ENCODE peak calls at places on chromosomes 13 and 19, in seven cellular contexts. One of them, this sample, is unnamed.
A peak's percentile ranks its signal among the peaks of the same experiment; 100 is the strongest.

GRCh38 chr19:38849746-38850230 is at the start of gene HNRNPL:
- DNase-seq in astrocyte of the spinal cord: no peak
- DNase-seq in mammary epithelial cell: no peak
- DNase-seq in T-helper 2 cell: peak; percentile 99
- DNase-seq in COR-L47: no peak
- DNase-seq in T-helper 1 cell: peak; percentile 99
- DNase-seq in NCI-H82: no peak
- DNase-seq in this sample: no peak

GRCh38 chr13:105343134-105343806 is 1192.2 kb downstream of the EFNB2 start:
- DNase-seq in mammary epithelial cell: no peak
- DNase-seq in T-helper 2 cell: no peak
- DNase-seq in T-helper 1 cell: no peak
- DNase-seq in COR-L47: no peak
- DNase-seq in NCI-H82: no peak
- DNase-seq in astrocyte of the spinal cord: peak; percentile 70
- DNase-seq in this sample: no peak

GRCh38 chr19:47226426-47227346 is 4.3 kb downstream of the BBC3 start:
- DNase-seq in mammary epithelial cell: peak; percentile 50
- DNase-seq in COR-L47: peak; percentile 74
- DNase-seq in astrocyte of the spinal cord: peak; percentile 49
- DNase-seq in NCI-H82: peak; percentile 61
- DNase-seq in T-helper 2 cell: no peak
- DNase-seq in T-helper 1 cell: no peak
- DNase-seq in this sample: peak; percentile 92

GRCh38 chr19:50003810-50004419 is 21.3 kb downstream of the VRK3 start:
- DNase-seq in T-helper 2 cell: no peak
- DNase-seq in T-helper 1 cell: no peak
- DNase-seq in COR-L47: no peak
- DNase-seq in NCI-H82: no peak
- DNase-seq in astrocyte of the spinal cord: peak; percentile 91
- DNase-seq in mammary epithelial cell: peak; percentile 92
- DNase-seq in this sample: peak; percentile 65

GRCh38 chr19:45488708-45489107 is 8.1 kb downstream of the RTN2 start:
- DNase-seq in mammary epithelial cell: no peak
- DNase-seq in NCI-H82: no peak
- DNase-seq in T-helper 1 cell: no peak
- DNase-seq in T-helper 2 cell: no peak
- DNase-seq in astrocyte of the spinal cord: no peak
- DNase-seq in COR-L47: no peak
- DNase-seq in this sample: no peak

GRCh38 chr19:7515471-7516226 is at the start of gene ZNF358:
- DNase-seq in T-helper 2 cell: no peak
- DNase-seq in COR-L47: peak; percentile 72
- DNase-seq in mammary epithelial cell: no peak
- DNase-seq in T-helper 1 cell: no peak
- DNase-seq in NCI-H82: peak; percentile 78
- DNase-seq in astrocyte of the spinal cord: peak; percentile 58
- DNase-seq in this sample: no peak

GRCh38 chr19:48368942-48369341 is 4.8 kb downstream of the SYNGR4 start:
- DNase-seq in mammary epithelial cell: no peak
- DNase-seq in astrocyte of the spinal cord: no peak
- DNase-seq in T-helper 2 cell: no peak
- DNase-seq in T-helper 1 cell: no peak
- DNase-seq in NCI-H82: peak; percentile 98
- DNase-seq in COR-L47: no peak
- DNase-seq in this sample: no peak

GRCh38 chr13:101698400-101698799 is 245.9 kb downstream of the ITGBL1 start:
- DNase-seq in astrocyte of the spinal cord: no peak
- DNase-seq in T-helper 2 cell: no peak
- DNase-seq in T-helper 1 cell: no peak
- DNase-seq in mammary epithelial cell: peak; percentile 66
- DNase-seq in COR-L47: no peak
- DNase-seq in NCI-H82: no peak
- DNase-seq in this sample: no peak

GRCh38 chr19:4057913-4058695 is 8.6 kb downstream of the ZBTB7A start:
- DNase-seq in mammary epithelial cell: peak; percentile 87
- DNase-seq in T-helper 2 cell: no peak
- DNase-seq in NCI-H82: peak; percentile 36
- DNase-seq in COR-L47: no peak
- DNase-seq in astrocyte of the spinal cord: peak; percentile 79
- DNase-seq in T-helper 1 cell: no peak
- DNase-seq in this sample: peak; percentile 78